ENCODE peak calls at places on chromosomes 4 and X, in four cellular contexts. E is A549, S is GM12878, Y is endothelial cell of umbilical vein. G is an unnamed sample.

GRCh38 chr4:170374770-170375169 is 285.0 kb upstream of the AADAT start:
- DNase-seq in E (peak; percentile 1), S (no peak), Y (no peak), G (peak; percentile 51)

GRCh38 chrX:77785746-77786548 is at the start of gene ATRX:
- DNase-seq in E (peak; percentile 87), S (peak; percentile 50), Y (peak; percentile 80), G (peak; percentile 87)

GRCh38 chr4:64584125-64584524 is 174.9 kb upstream of the TECRL start:
- DNase-seq in E (no peak), S (no peak), Y (no peak), G (no peak)

GRCh38 chr4:143346208-143346607 is 9.5 kb downstream of the GAB1 start:
- DNase-seq in E (no peak), S (no peak), Y (no peak), G (no peak)

GRCh38 chr4:48804584-48805301 is 24.7 kb upstream of the FRYL start:
- DNase-seq in E (no peak), S (no peak), Y (peak; percentile 44), G (peak; percentile 41)

GRCh38 chrX:819684-820083 is 189.1 kb downstream of the SHOX start:
- DNase-seq in E (no peak), S (no peak), Y (no peak), G (no peak)

GRCh38 chr4:156495109-156495508 is 476.5 kb downstream of the PDGFC start:
- DNase-seq in E (no peak), S (no peak), Y (no peak), G (no peak)

GRCh38 chrX:34901761-34902160 is 40.8 kb upstream of the FAM47B start:
- DNase-seq in E (no peak), S (no peak), Y (no peak), G (no peak)

GRCh38 chr4:61202100-61202637 is 2.0 kb downstream of the ADGRL3 start:
- DNase-seq in E (no peak), S (no peak), Y (no peak), G (no peak)
- H3K4me3 ChIP-seq in E (no peak overlapping the region), S (no peak overlapping the region), Y (no peak overlapping the region), G (no peak overlapping the region)

GRCh38 chr4:22463179-22463578 is 52.7 kb downstream of the ADGRA3 start:
- DNase-seq in E (no peak), S (no peak), Y (no peak), G (peak; percentile 44)
- TF ChIP-seq CTCF in E (no peak), S (no peak), Y (no peak), G (peak; percentile 31)

GRCh38 chr4:147336252-147336651 is 144.6 kb upstream of the EDNRA start:
- DNase-seq in E (no peak), S (no peak), Y (peak; percentile 70), G (no peak)

GRCh38 chr4:147339116-147339515 is 141.8 kb upstream of the EDNRA start:
- DNase-seq in E (no peak), S (no peak), Y (no peak), G (no peak)

GRCh38 chr4:147340111-147340510 is 140.8 kb upstream of the EDNRA start:
- DNase-seq in E (no peak), S (no peak), Y (peak; percentile 61), G (no peak)

GRCh38 chr4:147345662-147346061 is 135.2 kb upstream of the EDNRA start:
- DNase-seq in E (no peak), S (no peak), Y (no peak), G (no peak)

GRCh38 chr4:147340547-147341225 is 140.2 kb upstream of the EDNRA start:
- DNase-seq in E (no peak), S (peak; percentile 19), Y (peak; percentile 43), G (no peak)
- TF ChIP-seq MYC in E (no peak), S (no peak), Y (no peak), G (no peak)

GRCh38 chrX:118975831-118976598 is 1.6 kb downstream of the LONRF3 start:
- DNase-seq in E (peak; percentile 54), S (no peak), Y (peak; percentile 63), G (peak; percentile 92)

GRCh38 chrX:118974088-118974907 is at the start of gene LONRF3:
- DNase-seq in E (peak; percentile 53), S (no peak), Y (peak; percentile 58), G (peak; percentile 86)

GRCh38 chrX:118973389-118974087 is 880 bp upstream of the LONRF3 start:
- DNase-seq in E (no peak), S (no peak), Y (no peak), G (peak; percentile 20)

GRCh38 chrX:118976599-118977340 is 2.4 kb downstream of the LONRF3 start:
- DNase-seq in E (peak; percentile 61), S (no peak), Y (no peak), G (peak; percentile 48)

DNA sequence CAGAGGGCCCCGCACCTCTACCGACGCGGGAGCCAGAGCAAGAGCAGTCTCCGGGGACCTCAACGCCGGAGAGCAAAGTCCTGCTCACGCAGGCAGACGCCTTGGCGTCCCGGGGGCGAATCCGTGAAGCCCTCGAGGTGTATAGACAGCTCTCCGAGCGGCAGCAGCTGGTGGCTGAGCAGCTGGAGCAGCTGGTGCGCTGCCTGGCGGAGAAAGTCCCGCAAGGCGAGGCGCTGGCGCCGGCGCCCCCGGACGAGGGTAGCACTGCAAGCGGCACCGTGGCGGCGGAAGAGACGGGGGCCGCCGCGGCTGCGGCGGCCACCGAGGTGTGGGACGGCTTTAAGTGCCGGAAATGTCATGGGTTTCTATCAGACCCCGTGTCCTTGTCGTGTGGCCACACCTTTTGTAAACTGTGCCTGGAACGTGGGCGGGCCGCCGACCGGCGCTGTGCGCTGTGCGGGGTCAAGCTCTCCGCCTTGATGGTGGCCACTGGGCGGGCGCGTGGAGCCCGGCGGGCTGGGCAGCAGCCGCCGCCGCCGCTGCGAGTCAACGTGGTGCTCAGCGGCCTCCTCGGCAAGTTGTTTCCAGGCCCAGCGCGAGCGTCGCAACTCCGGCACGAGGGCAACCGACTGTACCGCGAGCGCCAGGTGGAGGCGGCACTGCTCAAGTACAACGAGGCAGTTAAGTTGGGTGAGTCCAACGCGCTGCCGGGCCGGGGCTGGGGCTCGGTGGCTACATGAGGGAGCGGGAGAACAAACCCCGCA is 672 bp downstream of the LONRF3 start:
- DNase-seq in E (no peak), S (no peak), Y (peak; percentile 36), G (peak; percentile 74)
- H3K4me3 ChIP-seq in E (peak overlapping the region; percentile 76), S (no peak overlapping the region), Y (peak overlapping the region; percentile 91), G (peak overlapping the region; percentile 90)

GRCh38 chrX:112800901-112801775 is 39.5 kb downstream of the AMOT start:
- DNase-seq in E (no peak), S (no peak), Y (no peak), G (no peak)

GRCh38 chrX:112803060-112803459 is 37.6 kb downstream of the AMOT start:
- DNase-seq in E (no peak), S (no peak), Y (no peak), G (no peak)

GRCh38 chrX:112798736-112799135 is 41.9 kb downstream of the AMOT start:
- DNase-seq in E (no peak), S (no peak), Y (no peak), G (no peak)

DNA sequence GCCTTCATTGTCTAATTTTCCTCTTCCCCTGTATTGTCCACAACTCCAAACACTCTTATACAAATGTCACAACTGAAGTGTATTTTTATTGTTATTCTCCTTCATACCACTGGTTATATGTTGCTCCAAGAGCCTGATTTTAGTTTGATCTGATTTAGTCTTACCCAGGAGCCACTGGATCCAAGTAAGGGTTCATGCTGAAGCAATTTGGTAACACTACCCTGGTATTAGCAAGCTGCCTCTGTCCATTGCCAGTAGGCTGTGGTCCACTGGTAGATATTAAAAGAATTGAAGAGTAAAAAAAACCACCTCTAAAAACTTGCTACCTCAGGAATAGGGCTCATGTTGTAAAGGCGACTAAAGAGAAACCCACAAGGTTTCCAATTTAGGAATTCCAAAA is 41.2 kb downstream of the AMOT start:
- DNase-seq in E (no peak), S (no peak), Y (no peak), G (no peak)
- TF ChIP-seq CTCF in E (no peak), S (no peak), Y (no peak), G (no peak)

G was measured in NB4.